ENCODE peak calls at places on chromosomes 11 and 22, in five cellular contexts. One of them, this sample, is unnamed. For H3K4me1 and H3K36me3, the result is how much of the 10 kb centered on the place peaks cover.

GRCh38 chr11:35014352-35014751 is 97.9 kb downstream of the PDHX start:
- DNase-seq in colonic mucosa: no peak
- DNase-seq in tibial artery: no peak
- DNase-seq in PC-3: peak
- DNase-seq in neuronal stem cell: no peak
- DNase-seq in this sample: no peak

GRCh38 chr22:31185056-31185455 is 25.1 kb downstream of the RNF185 start:
- DNase-seq in colonic mucosa: no peak
- DNase-seq in tibial artery: no peak
- DNase-seq in PC-3: no peak
- DNase-seq in neuronal stem cell: no peak
- DNase-seq in this sample: no peak

GRCh38 chr22:23534851-23535717 is 45.0 kb downstream of the IGLL1 start:
- DNase-seq in colonic mucosa: no peak
- DNase-seq in tibial artery: peak
- DNase-seq in PC-3: no peak
- DNase-seq in neuronal stem cell: no peak
- DNase-seq in this sample: no peak

GRCh38 chr11:95556342-95557151 is 233.0 kb downstream of the FAM76B start:
- DNase-seq in colonic mucosa: no peak
- DNase-seq in tibial artery: no peak
- DNase-seq in PC-3: no peak
- DNase-seq in neuronal stem cell: peak
- DNase-seq in this sample: no peak

GRCh38 chr11:119158467-119158866 is 9.6 kb downstream of the ABCG4 start:
- DNase-seq in colonic mucosa: no peak
- DNase-seq in tibial artery: no peak
- DNase-seq in PC-3: no peak
- DNase-seq in neuronal stem cell: no peak
- DNase-seq in this sample: no peak

GRCh38 chr22:23113847-23114720 is 27.7 kb downstream of the RSPH14 start:
- DNase-seq in colonic mucosa: no peak
- DNase-seq in tibial artery: no peak
- DNase-seq in PC-3: no peak
- DNase-seq in neuronal stem cell: no peak
- DNase-seq in this sample: no peak

GRCh38 chr11:1167751-1168231 is 10.0 kb downstream of the MUC5AC start:
- DNase-seq in colonic mucosa: no peak
- DNase-seq in tibial artery: peak
- DNase-seq in PC-3: no peak
- DNase-seq in neuronal stem cell: no peak
- DNase-seq in this sample: no peak

GRCh38 chr11:119584193-119585037 is 144.6 kb downstream of the NECTIN1 start:
- DNase-seq in colonic mucosa: peak
- DNase-seq in tibial artery: no peak
- DNase-seq in PC-3: peak
- DNase-seq in neuronal stem cell: peak
- DNase-seq in this sample: peak

GRCh38 chr11:15941206-15941770 is 415.1 kb downstream of the SOX6 start:
- DNase-seq in colonic mucosa: no peak
- DNase-seq in tibial artery: no peak
- DNase-seq in PC-3: no peak
- DNase-seq in neuronal stem cell: peak
- DNase-seq in this sample: no peak

GRCh38 chr11:102171101-102171500 is 60.9 kb downstream of the YAP1 start:
- DNase-seq in colonic mucosa: no peak
- DNase-seq in tibial artery: no peak
- DNase-seq in PC-3: peak
- DNase-seq in neuronal stem cell: no peak
- DNase-seq in this sample: no peak

GRCh38 chr22:24333301-24333700 is 62.7 kb downstream of the SPECC1L start:
- DNase-seq in colonic mucosa: no peak
- DNase-seq in tibial artery: no peak
- DNase-seq in PC-3: peak
- DNase-seq in neuronal stem cell: no peak
- DNase-seq in this sample: no peak

GRCh38 chr11:111604392-111605009 is 2.3 kb downstream of the SIK2 start:
- DNase-seq in colonic mucosa: no peak
- DNase-seq in tibial artery: no peak
- DNase-seq in PC-3: peak
- DNase-seq in neuronal stem cell: peak
- DNase-seq in this sample: peak

GRCh38 chr11:119912214-119912613 is 183.2 kb upstream of the NECTIN1 start:
- DNase-seq in colonic mucosa: no peak
- DNase-seq in tibial artery: no peak
- DNase-seq in PC-3: no peak
- DNase-seq in neuronal stem cell: no peak
- DNase-seq in this sample: no peak

GRCh38 chr22:35514366-35514765 is 26.3 kb upstream of the RASD2 start:
- DNase-seq in colonic mucosa: no peak
- DNase-seq in tibial artery: no peak
- DNase-seq in PC-3: no peak
- DNase-seq in neuronal stem cell: no peak
- DNase-seq in this sample: no peak

GRCh38 chr22:35510481-35510934 is 30.1 kb upstream of the RASD2 start:
- DNase-seq in colonic mucosa: no peak
- DNase-seq in tibial artery: no peak
- DNase-seq in PC-3: no peak
- DNase-seq in neuronal stem cell: no peak
- DNase-seq in this sample: no peak

GRCh38 chr22:35509451-35509850 is 31.2 kb upstream of the RASD2 start:
- DNase-seq in colonic mucosa: no peak
- DNase-seq in tibial artery: no peak
- DNase-seq in PC-3: no peak
- DNase-seq in neuronal stem cell: no peak
- DNase-seq in this sample: no peak

GRCh38 chr22:35509960-35510359 is 30.7 kb upstream of the RASD2 start:
- DNase-seq in colonic mucosa: no peak
- DNase-seq in tibial artery: no peak
- DNase-seq in PC-3: no peak
- DNase-seq in neuronal stem cell: no peak
- DNase-seq in this sample: no peak

DNA sequence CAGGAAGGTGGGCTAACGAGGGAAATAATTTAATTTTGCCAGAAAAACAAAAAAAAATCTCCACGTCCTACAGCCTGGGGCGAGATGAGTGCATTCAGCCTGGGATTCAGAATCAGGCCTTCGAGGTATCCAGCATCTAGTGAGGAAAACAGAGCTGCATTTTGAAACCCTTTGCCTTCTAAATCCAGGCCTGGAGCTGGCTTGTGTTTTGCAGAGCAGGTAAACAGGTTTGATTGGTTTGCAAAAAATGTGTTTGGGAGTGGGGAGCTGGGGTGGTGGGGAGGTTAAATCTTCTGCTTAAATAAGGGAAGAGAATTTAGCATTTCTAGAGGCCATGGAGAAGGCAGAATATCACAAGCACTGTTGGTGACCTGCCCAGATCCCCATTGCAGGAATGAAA is 29.7 kb upstream of the RASD2 start:
- DNase-seq in colonic mucosa: no peak
- DNase-seq in tibial artery: no peak
- DNase-seq in PC-3: no peak
- DNase-seq in neuronal stem cell: no peak
- DNase-seq in this sample: no peak
- H3K4me1 ChIP-seq in colonic mucosa: under half
- H3K4me1 ChIP-seq in tibial artery: under half
- H3K4me1 ChIP-seq in PC-3: under half
- H3K4me1 ChIP-seq in neuronal stem cell: under half
- H3K4me1 ChIP-seq in this sample: under half

GRCh38 chr11:67299471-67300191 is 3.7 kb upstream of the SSH3 start:
- DNase-seq in colonic mucosa: no peak
- DNase-seq in tibial artery: peak
- DNase-seq in PC-3: no peak
- DNase-seq in neuronal stem cell: no peak
- DNase-seq in this sample: no peak
- H3K36me3 ChIP-seq in colonic mucosa: under half
- H3K36me3 ChIP-seq in tibial artery: under half
- H3K36me3 ChIP-seq in PC-3: under half
- H3K36me3 ChIP-seq in neuronal stem cell: half or more
- H3K36me3 ChIP-seq in this sample: under half

GRCh38 chr11:63668396-63668795 is 2.8 kb downstream of the ATL3 start:
- DNase-seq in colonic mucosa: no peak
- DNase-seq in tibial artery: no peak
- DNase-seq in PC-3: no peak
- DNase-seq in neuronal stem cell: no peak
- DNase-seq in this sample: no peak
- H3K4me3 ChIP-seq in colonic mucosa: no peak
- H3K4me3 ChIP-seq in tibial artery: no peak
- H3K4me3 ChIP-seq in PC-3: peak
- H3K4me3 ChIP-seq in neuronal stem cell: no peak
- H3K4me3 ChIP-seq in this sample: no peak

DNA sequence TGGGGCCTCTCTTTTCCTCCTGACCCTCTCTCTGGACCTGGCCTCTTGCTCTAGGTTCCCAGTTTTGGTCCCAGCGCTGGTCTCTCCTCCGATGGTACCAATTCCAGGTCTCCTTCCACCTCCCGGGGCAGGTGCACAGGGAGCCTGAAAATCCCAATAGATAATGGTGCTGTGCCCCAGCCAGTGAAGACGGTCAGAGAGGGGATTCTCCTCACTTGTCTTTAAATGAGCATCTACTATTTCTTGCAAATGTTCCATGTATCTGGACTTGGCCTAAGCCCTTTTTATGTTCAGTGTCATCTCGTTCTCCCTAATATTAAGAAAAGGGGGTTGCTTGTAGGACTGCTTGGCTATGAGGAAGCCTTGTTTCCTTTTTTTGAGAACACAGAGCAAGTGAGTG is 399 bp downstream of the APOBEC3A start:
- DNase-seq in colonic mucosa: no peak
- DNase-seq in tibial artery: no peak
- DNase-seq in PC-3: no peak
- DNase-seq in neuronal stem cell: no peak
- DNase-seq in this sample: no peak
- H3K4me1 ChIP-seq in colonic mucosa: under half
- H3K4me1 ChIP-seq in tibial artery: under half
- H3K4me1 ChIP-seq in PC-3: under half
- H3K4me1 ChIP-seq in neuronal stem cell: under half
- H3K4me1 ChIP-seq in this sample: under half

DNA sequence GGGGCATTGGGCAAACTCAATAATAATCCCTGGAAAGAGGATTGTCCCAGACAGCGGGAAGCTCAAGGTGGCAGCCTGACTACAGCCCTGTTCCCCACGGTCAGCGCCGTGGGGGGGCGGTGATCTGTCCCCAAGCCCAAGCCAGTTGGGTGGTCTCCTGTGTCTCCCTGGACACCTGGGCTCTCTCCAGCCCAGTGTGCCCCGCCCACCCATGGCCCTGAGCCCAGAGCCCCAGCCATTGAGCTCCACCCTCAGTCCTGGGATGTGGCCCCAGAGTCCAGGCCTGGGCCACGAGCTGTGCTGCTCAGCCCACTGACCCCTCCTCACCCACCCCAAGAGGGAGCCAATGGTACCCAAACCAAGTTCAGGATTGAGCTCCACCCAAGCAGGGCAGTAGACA is 27.9 kb upstream of the PDE2A start:
- DNase-seq in colonic mucosa: no peak
- DNase-seq in tibial artery: no peak
- DNase-seq in PC-3: no peak
- DNase-seq in neuronal stem cell: no peak
- DNase-seq in this sample: no peak
- H3K36me3 ChIP-seq in colonic mucosa: under half
- H3K36me3 ChIP-seq in tibial artery: under half
- H3K36me3 ChIP-seq in PC-3: under half
- H3K36me3 ChIP-seq in neuronal stem cell: under half
- H3K36me3 ChIP-seq in this sample: under half

This sample was measured in small intestine.